ENCODE peak calls at places on chromosome 3, in four cellular contexts. M is lower lobe of right lung, R is breast epithelium, K is cardiac muscle cell. D is an unnamed sample.
A peak's percentile ranks its signal among the peaks of the same experiment; 100 is the strongest.

GRCh38 chr3:182241777-182242556 is 530.2 kb downstream of the SOX2 start:
- DNase-seq in R (no peak), M (no peak), K (peak; percentile 42), D (no peak)

GRCh38 chr3:14534379-14535191 is 5.6 kb downstream of the GRIP2 start:
- DNase-seq in R (no peak), M (peak; percentile 35), K (no peak), D (no peak)

GRCh38 chr3:143613226-143613625 is 235.0 kb downstream of the SLC9A9 start:
- DNase-seq in M (no peak), R (no peak), K (no peak), D (no peak)

GRCh38 chr3:148727242-148727641 is 29.5 kb downstream of the AGTR1 start:
- DNase-seq in M (no peak), K (peak; percentile 23), R (peak; percentile 19), D (no peak)

GRCh38 chr3:66572938-66573710 is 72.3 kb upstream of the LRIG1 start:
- DNase-seq in K (peak; percentile 57), M (no peak), R (no peak), D (no peak)

GRCh38 chr3:128327606-128328031 is 139.1 kb downstream of the DNAJB8 start:
- DNase-seq in M (peak; percentile 30), R (no peak), K (no peak), D (no peak)

GRCh38 chr3:103459815-103460214 is 1025.0 kb downstream of the ZPLD1 start:
- DNase-seq in R (no peak), M (no peak), K (no peak), D (no peak)

GRCh38 chr3:49804141-49805041 is 1.3 kb downstream of the INKA1 start:
- DNase-seq in M (peak; percentile 59), R (no peak), K (no peak), D (no peak)

GRCh38 chr3:18439281-18439680 is 14.1 kb upstream of the SATB1 start:
- DNase-seq in R (no peak), K (no peak), M (no peak), D (no peak)

GRCh38 chr3:128619146-128619890 is 31.3 kb downstream of the RPN1 start:
- DNase-seq in M (no peak), K (no peak), R (no peak), D (no peak)

GRCh38 chr3:63193647-63194046 is 84.5 kb upstream of the SYNPR start:
- DNase-seq in K (peak; percentile 69), R (no peak), M (no peak), D (no peak)

GRCh38 chr3:187321766-187322165 is 30.2 kb upstream of the MASP1 start:
- DNase-seq in M (no peak), R (no peak), K (no peak), D (no peak)

GRCh38 chr3:100399341-100400071 is 1.4 kb downstream of the TOMM70 start:
- DNase-seq in K (no peak), R (no peak), M (no peak), D (no peak)

GRCh38 chr3:60304103-60304502 is 947.1 kb downstream of the FHIT start:
- DNase-seq in M (no peak), R (no peak), K (no peak), D (no peak)

GRCh38 chr3:185089751-185090150 is 63.1 kb downstream of the C3orf70 start:
- DNase-seq in K (no peak), M (no peak), R (no peak), D (no peak)

GRCh38 chr3:94716326-94717018 is 653.6 kb downstream of the NSUN3 start:
- DNase-seq in R (no peak), M (no peak), K (peak; percentile 5), D (no peak)
- TF ChIP-seq CTCF in R (no peak), M (no peak), K (no peak), D (no peak)

GRCh38 chr3:108511490-108511889 is 1.1 kb upstream of the MYH15 start:
- DNase-seq in R (no peak), K (no peak), M (no peak), D (no peak)
- H3K36me3 ChIP-seq in R (no peaks in the 10 kb centered on the region), K (no peaks in the 10 kb centered on the region), M (no peaks in the 10 kb centered on the region), D (no peaks in the 10 kb centered on the region)

GRCh38 chr3:12198301-12198700 is 39.6 kb upstream of the TIMP4 start:
- DNase-seq in M (no peak), K (no peak), R (no peak), D (no peak)

GRCh38 chr3:12196684-12197083 is 38.0 kb upstream of the TIMP4 start:
- DNase-seq in M (no peak), R (no peak), K (no peak), D (no peak)

GRCh38 chr3:12194669-12195161 is 36.0 kb upstream of the TIMP4 start:
- DNase-seq in R (no peak), K (no peak), M (no peak), D (no peak)

GRCh38 chr3:12195231-12195630 is 36.5 kb upstream of the TIMP4 start:
- DNase-seq in R (no peak), K (no peak), M (no peak), D (no peak)

GRCh38 chr3:12197475-12197874 is 38.8 kb upstream of the TIMP4 start:
- DNase-seq in R (no peak), K (no peak), M (no peak), D (no peak)
- TF ChIP-seq CTCF in R (no peak), K (no peak), M (no peak), D (no peak)

GRCh38 chr3:124764746-124765145 is 34.5 kb downstream of the UMPS start:
- DNase-seq in M (no peak), R (peak; percentile 45), K (no peak), D (no peak)

GRCh38 chr3:124765197-124765596 is 34.9 kb downstream of the UMPS start:
- DNase-seq in R (no peak), M (no peak), K (no peak), D (no peak)

GRCh38 chr3:124767259-124767658 is 37.0 kb downstream of the UMPS start:
- DNase-seq in M (no peak), K (no peak), R (no peak), D (no peak)

GRCh38 chr3:124767691-124768090 is 37.4 kb downstream of the UMPS start:
- DNase-seq in K (no peak), M (no peak), R (no peak), D (no peak)

DNA sequence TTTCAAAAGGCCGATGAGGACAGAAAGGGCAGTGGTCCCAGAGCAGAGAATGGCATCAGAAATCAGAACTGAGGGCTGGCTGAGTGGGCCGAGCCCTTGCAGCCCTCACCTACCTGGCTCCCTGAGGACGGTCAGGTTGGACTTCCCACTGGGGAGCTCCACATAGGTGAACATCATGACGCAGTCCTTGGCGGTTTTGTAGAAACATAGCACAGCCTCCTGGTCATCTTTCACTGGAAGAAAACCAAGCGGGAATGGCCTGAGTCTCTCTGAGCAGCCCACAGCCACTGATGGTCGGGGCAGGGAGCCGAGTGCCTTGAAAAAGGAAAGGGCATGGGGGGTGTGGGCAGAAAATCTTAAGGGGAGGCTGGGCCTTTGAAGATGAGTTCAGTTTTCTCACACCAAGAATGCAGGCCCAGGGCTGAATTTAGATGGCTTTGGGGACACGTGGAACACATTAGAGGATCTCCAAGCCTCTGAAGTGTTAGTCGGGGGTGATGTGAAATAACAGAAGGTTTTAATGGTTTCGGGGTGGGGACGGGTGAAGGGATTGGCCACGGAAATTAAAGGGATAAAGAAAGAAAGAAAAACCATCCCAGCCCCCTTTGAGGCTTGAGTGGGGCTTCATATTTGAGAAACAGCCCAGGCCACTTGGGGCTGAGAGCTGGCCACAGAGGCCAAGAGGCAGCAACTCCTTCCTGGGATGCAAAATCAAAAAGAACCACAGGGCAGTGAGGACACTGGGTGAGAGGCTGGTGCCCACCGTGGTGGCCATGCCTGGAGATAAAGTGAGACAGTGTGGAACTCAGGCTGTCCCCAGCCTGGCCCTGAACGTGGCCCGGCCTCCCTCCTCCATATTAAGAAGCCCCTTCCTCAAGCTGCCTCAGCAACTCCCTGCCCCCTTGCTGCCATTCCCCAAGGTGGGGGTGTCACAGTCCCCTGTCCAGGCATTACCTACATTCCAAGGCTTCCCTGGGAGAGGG is 36.2 kb downstream of the UMPS start:
- DNase-seq in M (no peak), R (no peak), K (no peak), D (no peak)
- H3K36me3 ChIP-seq in M (peaks cover 66% of the 10 kb centered on the region), R (no peaks in the 10 kb centered on the region), K (no peaks in the 10 kb centered on the region), D (peaks cover 74% of the 10 kb centered on the region)

GRCh38 chr3:126258670-126259069 is 78.3 kb upstream of the ALDH1L1 start:
- DNase-seq in R (no peak), K (no peak), M (no peak), D (no peak)

GRCh38 chr3:126261037-126261436 is 80.7 kb upstream of the ALDH1L1 start:
- DNase-seq in R (peak; percentile 69), K (no peak), M (no peak), D (peak; percentile 31)

GRCh38 chr3:126257984-126258383 is 77.6 kb upstream of the ALDH1L1 start:
- DNase-seq in M (no peak), K (no peak), R (no peak), D (no peak)

GRCh38 chr3:126262227-126262626 is 81.8 kb upstream of the ALDH1L1 start:
- DNase-seq in R (no peak), M (no peak), K (no peak), D (no peak)

DNA sequence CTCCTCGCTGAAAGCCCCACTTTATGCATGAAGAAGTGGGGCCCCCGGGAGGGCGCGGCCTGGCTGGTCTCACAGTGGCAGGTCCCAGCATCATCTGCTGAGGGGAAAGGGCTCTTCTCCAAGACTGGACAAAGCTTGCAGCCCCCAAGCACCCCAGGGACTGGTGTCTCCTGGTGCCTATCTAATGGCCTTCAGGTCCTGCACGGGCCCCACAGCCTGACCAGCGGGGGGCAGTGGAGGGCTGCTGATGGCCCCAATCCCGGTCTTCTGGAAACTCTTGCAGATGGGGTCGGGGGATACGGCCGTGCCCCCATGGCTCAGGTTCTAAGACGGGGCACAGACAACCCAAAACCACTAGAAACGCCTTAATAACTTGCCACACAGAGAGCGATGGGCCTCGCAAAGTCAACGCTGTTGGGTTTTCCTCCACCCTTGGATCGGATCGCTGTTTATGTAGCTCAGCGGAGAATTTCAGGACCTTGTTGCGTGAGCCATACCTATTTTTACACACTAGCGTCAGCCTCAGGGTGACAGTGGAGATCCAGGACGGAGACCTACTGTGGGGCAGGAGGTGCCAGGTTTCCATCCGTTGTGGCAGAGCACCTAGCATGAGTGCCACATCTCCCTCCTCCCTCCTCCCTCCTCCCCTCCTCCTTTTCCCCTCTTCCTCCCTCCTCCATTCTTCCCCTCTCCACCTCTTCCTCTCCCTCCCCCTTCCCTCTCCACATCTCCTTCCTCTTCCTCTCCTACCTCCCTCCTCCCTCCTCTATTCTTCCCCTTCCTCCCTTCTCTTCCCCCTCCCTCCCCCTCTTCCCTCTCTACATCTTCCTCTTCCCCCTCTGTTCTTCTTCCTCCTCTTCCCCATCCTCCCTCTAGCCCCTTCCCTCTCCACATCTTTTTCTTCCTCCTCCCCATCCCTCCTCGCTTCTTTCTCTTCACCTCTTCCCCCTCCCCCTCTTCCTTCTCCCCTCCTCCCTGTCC is 79.3 kb upstream of the ALDH1L1 start:
- DNase-seq in M (peak; percentile 68), R (no peak), K (peak; percentile 63), D (peak; percentile 36)
- TF ChIP-seq CTCF in M (peak; percentile 83), R (peak; percentile 56), K (peak; percentile 73), D (peak; percentile 85)

GRCh38 chr3:45953536-45953935 is 10.3 kb downstream of the CXCR6 start:
- DNase-seq in M (no peak), R (no peak), K (no peak), D (no peak)
- H3K36me3 ChIP-seq in M (peaks cover 100% of the 10 kb centered on the region), R (peaks cover 16% of the 10 kb centered on the region), K (peaks cover 60% of the 10 kb centered on the region), D (peaks cover 71% of the 10 kb centered on the region)

GRCh38 chr3:119322523-119323400 is 28.6 kb downstream of the ARHGAP31 start:
- DNase-seq in R (peak; percentile 69), M (peak; percentile 93), K (peak; percentile 92), D (peak; percentile 94)
- TF ChIP-seq CTCF in R (no peak), M (no peak), K (peak; percentile 17), D (peak; percentile 27)

GRCh38 chr3:105850593-105850992 is 18.2 kb downstream of the CBLB start:
- DNase-seq in R (no peak), K (no peak), M (no peak), D (no peak)
- H3K36me3 ChIP-seq in R (no peaks in the 10 kb centered on the region), K (peaks cover 13% of the 10 kb centered on the region), M (peaks cover 37% of the 10 kb centered on the region), D (peaks cover 20% of the 10 kb centered on the region)

GRCh38 chr3:52533623-52534280 is at the start of gene NT5DC2:
- DNase-seq in R (peak; percentile 46), K (peak; percentile 90), M (no peak), D (peak; percentile 86)
- TF ChIP-seq CTCF in R (no peak), K (no peak), M (no peak), D (no peak)